ENCODE peak calls at places on chromosome 3, in nine cellular contexts. I, Z, O, D, R, B, Y, J and V are unnamed samples.
A peak's percentile ranks its signal among the peaks of the same experiment; 100 is the strongest.

GRCh38 chr3:47984089-47984759 is 32.0 kb downstream of the MAP4 start:
- DNase-seq in I (no peak), Z (no peak), O (peak; percentile 86), D (no peak), R (no peak), B (no peak), Y (peak; percentile 82), J (peak; percentile 73), V (no peak)

GRCh38 chr3:194306109-194306686 is 44.9 kb downstream of the CPN2 start:
- DNase-seq in I (no peak), Z (no peak), O (no peak), D (no peak), R (no peak), B (no peak), Y (no peak), J (no peak), V (no peak)

GRCh38 chr3:193176690-193177089 is 64.3 kb upstream of the PLAAT1 start:
- DNase-seq in I (no peak), Z (no peak), O (no peak), D (no peak), R (no peak), B (no peak), Y (no peak), J (no peak), V (no peak)

GRCh38 chr3:186374370-186374769 is 12.3 kb upstream of the DGKG start:
- DNase-seq in I (no peak), Z (no peak), O (no peak), D (no peak), R (no peak), B (no peak), Y (no peak), J (no peak), V (no peak)

GRCh38 chr3:156291269-156292123 is 171.1 kb downstream of the KCNAB1 start:
- DNase-seq in I (peak; percentile 32), Z (peak; percentile 67), O (peak; percentile 27), D (no peak), R (no peak), B (no peak), Y (peak; percentile 42), J (peak; percentile 20), V (peak; percentile 13)

GRCh38 chr3:37741644-37742043 is 120.0 kb upstream of the CTDSPL start:
- DNase-seq in I (no peak), Z (no peak), O (peak; percentile 28), D (peak; percentile 47), R (peak; percentile 31), B (no peak), Y (peak; percentile 34), J (peak; percentile 32), V (no peak)

GRCh38 chr3:45199837-45200648 is 26.0 kb downstream of the TMEM158 start:
- DNase-seq in I (no peak), Z (no peak), O (peak; percentile 95), D (peak; percentile 45), R (no peak), B (no peak), Y (peak; percentile 85), J (peak; percentile 93), V (no peak)

GRCh38 chr3:192246847-192247520 is 480.4 kb downstream of the FGF12 start:
- DNase-seq in I (no peak), Z (no peak), O (no peak), D (no peak), R (no peak), B (no peak), Y (no peak), J (no peak), V (no peak)

GRCh38 chr3:10517616-10518015 is 12.2 kb upstream of the ATP2B2 start:
- DNase-seq in I (no peak), Z (no peak), O (no peak), D (no peak), R (no peak), B (no peak), Y (no peak), J (no peak), V (no peak)

GRCh38 chr3:34212175-34212574 is 413.7 kb downstream of the PDCD6IP start:
- DNase-seq in I (no peak), Z (no peak), O (peak; percentile 76), D (no peak), R (no peak), B (no peak), Y (peak; percentile 7), J (no peak), V (peak; percentile 18)

GRCh38 chr3:50961361-50961760 is 286.6 kb downstream of the DOCK3 start:
- DNase-seq in I (no peak), Z (no peak), O (no peak), D (no peak), R (no peak), B (no peak), Y (no peak), J (no peak), V (no peak)

GRCh38 chr3:66406186-66406585 is 94.6 kb downstream of the LRIG1 start:
- DNase-seq in I (no peak), Z (no peak), O (no peak), D (no peak), R (no peak), B (no peak), Y (no peak), J (no peak), V (no peak)

GRCh38 chr3:14793126-14793857 is 25.5 kb upstream of the FGD5 start:
- DNase-seq in I (no peak), Z (no peak), O (no peak), D (no peak), R (no peak), B (no peak), Y (no peak), J (peak; percentile 19), V (no peak)

GRCh38 chr3:43465109-43465508 is 156.7 kb downstream of the ANO10 start:
- DNase-seq in I (no peak), Z (no peak), O (no peak), D (no peak), R (no peak), B (no peak), Y (no peak), J (no peak), V (no peak)

GRCh38 chr3:23944861-23945652 is at the start of gene NR1D2:
- DNase-seq in I (peak; percentile 87), Z (peak; percentile 91), O (peak; percentile 71), D (peak; percentile 89), R (peak; percentile 85), B (peak; percentile 91), Y (peak; percentile 89), J (peak; percentile 86), V (peak; percentile 92)

GRCh38 chr3:71489315-71489761 is 94.2 kb downstream of the FOXP1 start:
- DNase-seq in I (no peak), Z (no peak), O (no peak), D (no peak), R (no peak), B (no peak), Y (no peak), J (no peak), V (no peak)